ENCODE peak calls at places on chromosome 7, in seven cellular contexts. W is vagina, N is Panc1, Y is body of pancreas, P is psoas muscle, K is GM12878, D is HCT116. A is an unnamed sample.

GRCh38 chr7:66110861-66111260 is 3.8 kb upstream of the CRCP start:
- DNase-seq in W (no peak), N (no peak), Y (no peak), P (no peak), K (no peak), D (peak; percentile 94), A (no peak)

GRCh38 chr7:13593854-13594253 is 395.6 kb downstream of the ETV1 start:
- DNase-seq in W (no peak), N (no peak), Y (no peak), P (no peak), K (no peak), D (no peak), A (no peak)

GRCh38 chr7:152231089-152231488 is 204.7 kb downstream of the KMT2C start:
- DNase-seq in W (no peak), N (no peak), Y (no peak), P (no peak), K (no peak), D (no peak), A (no peak)

GRCh38 chr7:73512018-73512780 is 9.9 kb downstream of the BAZ1B start:
- DNase-seq in W (no peak), N (no peak), Y (no peak), P (no peak), K (no peak), D (no peak), A (no peak)

GRCh38 chr7:135420786-135421185 is 89.1 kb downstream of the CNOT4 start:
- DNase-seq in W (no peak), N (no peak), Y (no peak), P (no peak), K (no peak), D (no peak), A (no peak)

GRCh38 chr7:40680657-40681056 is 545.9 kb downstream of the SUGCT start:
- DNase-seq in W (no peak), N (no peak), Y (no peak), P (no peak), K (no peak), D (peak; percentile 34), A (peak; percentile 36)

GRCh38 chr7:33677556-33677955 is 227.8 kb upstream of the BMPER start:
- DNase-seq in W (no peak), N (no peak), Y (no peak), P (no peak), K (no peak), D (no peak), A (no peak)

GRCh38 chr7:12646139-12646538 is 41.3 kb upstream of the ARL4A start:
- DNase-seq in W (no peak), N (no peak), Y (no peak), P (no peak), K (no peak), D (no peak), A (no peak)

GRCh38 chr7:17289074-17289665 is 9.3 kb upstream of the AHR start:
- DNase-seq in W (no peak), N (no peak), Y (peak; percentile 54), P (no peak), K (no peak), D (no peak), A (no peak)

GRCh38 chr7:28682811-28683210 is 270.5 kb downstream of the CREB5 start:
- DNase-seq in W (no peak), N (no peak), Y (no peak), P (peak; percentile 76), K (no peak), D (no peak), A (no peak)

GRCh38 chr7:5005066-5005465 is 40.6 kb upstream of the RBAK start:
- DNase-seq in W (no peak), N (no peak), Y (no peak), P (no peak), K (no peak), D (no peak), A (no peak)

GRCh38 chr7:93913197-93913596 is 6.8 kb downstream of the GNGT1 start:
- DNase-seq in W (no peak), N (no peak), Y (no peak), P (no peak), K (no peak), D (no peak), A (no peak)
- TF ChIP-seq CTCF in W (no peak), N (no peak), Y (no peak), P (no peak), K (no peak), D (no peak), A (no peak)

DNA sequence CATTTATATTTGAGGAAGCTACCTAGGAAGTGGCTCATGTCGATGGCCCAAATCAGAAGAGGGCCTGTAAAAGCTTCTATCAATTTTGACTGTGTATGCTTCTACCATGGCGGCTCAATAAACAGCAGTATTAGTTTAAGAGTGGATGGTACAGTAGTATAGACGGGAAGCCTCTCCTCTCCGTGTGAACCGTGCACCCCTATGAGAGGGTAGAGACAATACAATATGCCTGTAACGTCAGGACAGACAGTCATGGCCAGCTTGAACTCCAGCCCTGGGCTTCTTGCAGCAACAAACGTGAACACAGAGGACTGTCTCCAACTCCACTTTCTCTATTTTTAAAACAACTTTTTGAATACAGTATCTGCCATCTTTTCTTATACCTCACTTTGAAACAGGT is 7.7 kb downstream of the IKZF1 start:
- DNase-seq in W (no peak), N (no peak), Y (no peak), P (no peak), K (no peak), D (no peak), A (no peak)
- H3K4me1 ChIP-seq in W (no peaks in the 10 kb centered on the region), N (no peaks in the 10 kb centered on the region), Y (no peaks in the 10 kb centered on the region), P (no peaks in the 10 kb centered on the region), K (peaks cover 43% of the 10 kb centered on the region), D (no peaks in the 10 kb centered on the region), A (no peaks in the 10 kb centered on the region)

DNA sequence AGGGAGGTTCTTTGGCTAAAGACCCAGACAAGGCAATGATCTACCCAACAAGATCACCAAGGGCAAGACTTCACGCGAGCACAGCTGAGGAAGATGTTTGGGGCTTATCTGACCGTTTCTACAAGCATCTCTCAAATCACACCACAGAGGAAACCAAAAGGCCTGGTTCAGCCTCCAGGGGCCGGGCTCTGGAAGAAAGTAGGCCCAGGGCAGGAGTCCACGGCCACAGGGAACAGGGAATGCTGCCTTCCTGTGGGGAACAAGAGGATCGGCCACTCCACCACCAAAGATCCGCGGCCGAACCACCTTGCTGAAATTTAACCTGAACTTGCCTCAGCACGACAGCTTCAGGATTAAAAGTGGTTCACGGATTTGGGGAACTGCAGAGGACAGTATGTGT is 332.5 kb downstream of the PTPRN2 start:
- DNase-seq in W (no peak), N (no peak), Y (no peak), P (peak; percentile 39), K (no peak), D (no peak), A (no peak)
- H3K9me3 ChIP-seq in W (no peaks in the 10 kb centered on the region), N (no peaks in the 10 kb centered on the region), Y (no peaks in the 10 kb centered on the region), P (no peaks in the 10 kb centered on the region), K (peaks cover 4% of the 10 kb centered on the region), D (peaks cover 8% of the 10 kb centered on the region), A (no peaks in the 10 kb centered on the region)

GRCh38 chr7:42877852-42878251 is 34.0 kb downstream of the C7orf25 start:
- DNase-seq in W (no peak), N (no peak), Y (no peak), P (no peak), K (no peak), D (no peak), A (no peak)
- TF ChIP-seq CTCF in W (no peak), N (no peak), Y (no peak), P (no peak), K (no peak), D (no peak), A (no peak)

A was measured in Caco-2.